ENCODE peak calls at places on chromosomes 1 and 21, in five cellular contexts. O, Q, P, I and L are unnamed samples. For H3K79me2, the result is how much of the 10 kb centered on the place peaks cover.

GRCh38 chr1:18010945-18011344 is 96.7 kb upstream of the IGSF21 start:
- DNase-seq in I (no peak), Q (no peak), P (no peak), O (no peak), L (peak)

GRCh38 chr1:197249324-197249723 is 18.7 kb upstream of the CRB1 start:
- DNase-seq in O (no peak), I (no peak), Q (no peak), P (no peak), L (no peak)

GRCh38 chr1:221522440-221523050 is 219.3 kb downstream of the DUSP10 start:
- DNase-seq in O (no peak), I (no peak), P (no peak), Q (no peak), L (no peak)

GRCh38 chr1:72724951-72725863 is 442.9 kb upstream of the NEGR1 start:
- DNase-seq in I (no peak), P (peak), O (no peak), Q (no peak), L (peak)

GRCh38 chr1:202009326-202010031 is 908 bp upstream of the ELF3 start:
- DNase-seq in I (peak), Q (peak), P (peak), O (peak), L (peak)

GRCh38 chr1:206537141-206537540 is 29.8 kb downstream of the RASSF5 start:
- DNase-seq in O (no peak), Q (no peak), P (no peak), I (no peak), L (peak)

GRCh38 chr1:24203404-24203803 is 16.3 kb upstream of the IFNLR1 start:
- DNase-seq in Q (no peak), P (no peak), I (no peak), O (no peak), L (no peak)

GRCh38 chr1:2108213-2108876 is 58.1 kb downstream of the PRKCZ start:
- DNase-seq in O (peak), P (peak), Q (peak), I (no peak), L (peak)

GRCh38 chr1:66439028-66439427 is 94.9 kb upstream of the SGIP1 start:
- DNase-seq in Q (no peak), I (peak), P (no peak), O (no peak), L (no peak)

GRCh38 chr21:30251781-30252180 is 31.0 kb downstream of the KRTAP24-1 start:
- DNase-seq in P (no peak), O (no peak), Q (no peak), I (no peak), L (no peak)

GRCh38 chr1:37399830-37400790 is 74.3 kb upstream of the ZC3H12A start:
- DNase-seq in I (no peak), Q (no peak), P (no peak), O (no peak), L (no peak)

GRCh38 chr1:226738995-226739695 is at the start of gene ITPKB:
- DNase-seq in P (peak), Q (no peak), I (no peak), O (peak), L (peak)

GRCh38 chr21:31141389-31142021 is 103.2 kb upstream of the KRTAP19-8 start:
- DNase-seq in Q (no peak), O (no peak), P (no peak), I (no peak), L (no peak)

GRCh38 chr1:67463298-67463960 is 33.2 kb upstream of the SERBP1 start:
- DNase-seq in O (no peak), P (no peak), I (no peak), Q (no peak), L (peak)

GRCh38 chr1:12398479-12398878 is 168.6 kb downstream of the VPS13D start:
- DNase-seq in O (no peak), I (no peak), P (no peak), Q (no peak), L (no peak)
- H3K4me2 ChIP-seq in O (no peak), I (no peak), P (no peak), Q (no peak), L (no peak)

GRCh38 chr1:38625939-38626338 is 233.6 kb downstream of the RRAGC start:
- DNase-seq in Q (no peak), I (no peak), P (no peak), O (no peak), L (no peak)
- H3K79me2 ChIP-seq in Q (under half), I (under half), P (under half), O (under half), L (under half)

GRCh38 chr1:109714661-109715372 is 2.8 kb downstream of the GSTM5 start:
- DNase-seq in I (no peak), P (no peak), Q (no peak), O (peak), L (no peak)
- TF ChIP-seq CREB1 in I (no peak), P (no peak), Q (no peak), O (no peak), L (no peak)

GRCh38 chr1:94884101-94884875 is 42.6 kb downstream of the CNN3 start:
- DNase-seq in P (peak), O (no peak), Q (peak), I (no peak), L (peak)
- H3K4me2 ChIP-seq in P (peak), O (no peak), Q (peak), I (no peak), L (peak)

DNA sequence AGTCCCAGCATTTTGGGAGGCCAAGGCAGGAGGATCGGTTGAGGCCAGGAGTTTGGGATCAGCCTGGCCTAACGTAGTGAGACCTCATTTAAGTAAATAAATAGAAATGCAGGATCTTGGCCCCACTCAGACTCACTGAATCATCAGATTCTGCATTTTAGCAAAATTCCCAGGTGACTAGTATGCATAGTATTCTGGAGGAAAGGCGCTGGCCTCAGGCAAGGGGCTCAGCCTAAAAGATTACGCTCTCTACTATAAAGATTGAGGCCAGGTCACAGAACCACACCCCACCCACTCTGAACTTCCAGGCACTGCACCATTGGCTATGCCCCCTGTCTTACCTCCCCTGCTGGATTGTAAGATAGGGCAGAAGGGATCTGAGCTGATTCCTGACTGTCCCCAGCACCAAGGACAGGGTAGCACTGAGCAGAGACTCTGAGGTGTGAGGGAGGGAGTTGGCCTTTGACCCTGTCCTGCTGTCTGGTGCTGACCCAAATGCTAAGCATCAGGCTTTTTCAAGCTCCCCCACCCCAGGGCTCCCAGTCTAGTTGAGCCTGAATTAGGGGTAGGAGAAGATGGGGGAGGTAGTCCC is 2.7 kb downstream of the FOXE3 start:
- DNase-seq in O (no peak), P (no peak), Q (no peak), I (no peak), L (no peak)
- H3K79me2 ChIP-seq in O (under half), P (under half), Q (under half), I (under half), L (under half)